ENCODE peak calls at places on chromosomes 4 and X, in six cellular contexts. One of them, this sample, is unnamed.

GRCh38 chr4:69781458-69782418 is 21.3 kb upstream of the SULT1B1 start:
- DNase-seq in stomach: no peak
- DNase-seq in transverse colon: no peak
- DNase-seq in AG04450: no peak
- DNase-seq in neural progenitor cell: no peak
- DNase-seq in CD8-positive, alpha-beta T cell: no peak
- DNase-seq in this sample: no peak

GRCh38 chr4:71711044-71711984 is 72.6 kb downstream of the GC start:
- DNase-seq in CD8-positive, alpha-beta T cell: no peak
- DNase-seq in transverse colon: peak
- DNase-seq in AG04450: no peak
- DNase-seq in neural progenitor cell: no peak
- DNase-seq in stomach: no peak
- DNase-seq in this sample: no peak

GRCh38 chr4:123856689-123857545 is 460.3 kb downstream of the SPRY1 start:
- DNase-seq in CD8-positive, alpha-beta T cell: no peak
- DNase-seq in AG04450: no peak
- DNase-seq in stomach: peak
- DNase-seq in transverse colon: peak
- DNase-seq in neural progenitor cell: peak
- DNase-seq in this sample: no peak

GRCh38 chr4:7498406-7499200 is 63.9 kb upstream of the PSAPL1 start:
- DNase-seq in neural progenitor cell: no peak
- DNase-seq in CD8-positive, alpha-beta T cell: no peak
- DNase-seq in stomach: no peak
- DNase-seq in AG04450: no peak
- DNase-seq in transverse colon: no peak
- DNase-seq in this sample: no peak

GRCh38 chr4:7632971-7633370 is 198.2 kb upstream of the PSAPL1 start:
- DNase-seq in stomach: no peak
- DNase-seq in AG04450: no peak
- DNase-seq in transverse colon: no peak
- DNase-seq in CD8-positive, alpha-beta T cell: no peak
- DNase-seq in neural progenitor cell: no peak
- DNase-seq in this sample: no peak

GRCh38 chrX:8879750-8880149 is 78.6 kb upstream of the FAM9A start:
- DNase-seq in AG04450: no peak
- DNase-seq in CD8-positive, alpha-beta T cell: peak
- DNase-seq in transverse colon: peak
- DNase-seq in stomach: peak
- DNase-seq in neural progenitor cell: peak
- DNase-seq in this sample: peak

GRCh38 chr4:174318829-174319764 is 35.4 kb downstream of the CEP44 start:
- DNase-seq in stomach: no peak
- DNase-seq in AG04450: no peak
- DNase-seq in CD8-positive, alpha-beta T cell: no peak
- DNase-seq in transverse colon: no peak
- DNase-seq in neural progenitor cell: peak
- DNase-seq in this sample: no peak

GRCh38 chr4:174553828-174554227 is 31.5 kb upstream of the HPGD start:
- DNase-seq in AG04450: no peak
- DNase-seq in neural progenitor cell: no peak
- DNase-seq in transverse colon: no peak
- DNase-seq in stomach: no peak
- DNase-seq in CD8-positive, alpha-beta T cell: no peak
- DNase-seq in this sample: peak

GRCh38 chrX:1212532-1212931 is at the start of gene CRLF2:
- DNase-seq in CD8-positive, alpha-beta T cell: peak
- DNase-seq in AG04450: no peak
- DNase-seq in neural progenitor cell: no peak
- DNase-seq in transverse colon: no peak
- DNase-seq in stomach: no peak
- DNase-seq in this sample: no peak

GRCh38 chrX:153600032-153600373 is 1.1 kb upstream of the CCNQ start:
- DNase-seq in stomach: no peak
- DNase-seq in neural progenitor cell: no peak
- DNase-seq in CD8-positive, alpha-beta T cell: no peak
- DNase-seq in AG04450: no peak
- DNase-seq in transverse colon: no peak
- DNase-seq in this sample: no peak

GRCh38 chr4:1767058-1767769 is 25.9 kb upstream of the FGFR3 start:
- DNase-seq in AG04450: no peak
- DNase-seq in stomach: no peak
- DNase-seq in CD8-positive, alpha-beta T cell: no peak
- DNase-seq in transverse colon: no peak
- DNase-seq in neural progenitor cell: peak
- DNase-seq in this sample: no peak

GRCh38 chr4:17781831-17782287 is 438 bp upstream of the FAM184B start:
- DNase-seq in neural progenitor cell: peak
- DNase-seq in CD8-positive, alpha-beta T cell: no peak
- DNase-seq in AG04450: no peak
- DNase-seq in transverse colon: no peak
- DNase-seq in stomach: no peak
- DNase-seq in this sample: no peak

GRCh38 chrX:374566-374965 is 12.1 kb downstream of the PPP2R3B start:
- DNase-seq in CD8-positive, alpha-beta T cell: no peak
- DNase-seq in stomach: no peak
- DNase-seq in neural progenitor cell: no peak
- DNase-seq in transverse colon: no peak
- DNase-seq in AG04450: no peak
- DNase-seq in this sample: peak

GRCh38 chrX:42102586-42103282 is 179.4 kb upstream of the CASK start:
- DNase-seq in neural progenitor cell: no peak
- DNase-seq in transverse colon: no peak
- DNase-seq in stomach: no peak
- DNase-seq in CD8-positive, alpha-beta T cell: no peak
- DNase-seq in AG04450: no peak
- DNase-seq in this sample: no peak

GRCh38 chrX:9610774-9611392 is 146.0 kb downstream of the TBL1X start:
- DNase-seq in AG04450: no peak
- DNase-seq in transverse colon: no peak
- DNase-seq in stomach: no peak
- DNase-seq in neural progenitor cell: no peak
- DNase-seq in CD8-positive, alpha-beta T cell: no peak
- DNase-seq in this sample: peak

GRCh38 chr4:11732155-11732554 is 303.5 kb upstream of the HS3ST1 start:
- DNase-seq in neural progenitor cell: no peak
- DNase-seq in stomach: peak
- DNase-seq in transverse colon: peak
- DNase-seq in CD8-positive, alpha-beta T cell: no peak
- DNase-seq in AG04450: no peak
- DNase-seq in this sample: no peak

GRCh38 chrX:331772-332495 is 13.3 kb upstream of the GTPBP6 start:
- DNase-seq in stomach: no peak
- DNase-seq in neural progenitor cell: no peak
- DNase-seq in transverse colon: no peak
- DNase-seq in AG04450: no peak
- DNase-seq in CD8-positive, alpha-beta T cell: no peak
- DNase-seq in this sample: no peak

GRCh38 chr4:145736241-145736831 is 56.4 kb downstream of the C4orf51 start:
- DNase-seq in stomach: peak
- DNase-seq in CD8-positive, alpha-beta T cell: no peak
- DNase-seq in transverse colon: peak
- DNase-seq in AG04450: no peak
- DNase-seq in neural progenitor cell: no peak
- DNase-seq in this sample: no peak

GRCh38 chrX:132409780-132410556 is 78.9 kb downstream of the MBNL3 start:
- DNase-seq in transverse colon: no peak
- DNase-seq in neural progenitor cell: no peak
- DNase-seq in CD8-positive, alpha-beta T cell: no peak
- DNase-seq in AG04450: no peak
- DNase-seq in stomach: no peak
- DNase-seq in this sample: no peak

GRCh38 chr4:147924604-147925412 is 192.9 kb downstream of the ARHGAP10 start:
- DNase-seq in CD8-positive, alpha-beta T cell: no peak
- DNase-seq in neural progenitor cell: peak
- DNase-seq in AG04450: no peak
- DNase-seq in transverse colon: peak
- DNase-seq in stomach: peak
- DNase-seq in this sample: peak

GRCh38 chr4:39528056-39528465 is 822 bp upstream of the UGDH start:
- DNase-seq in stomach: no peak
- DNase-seq in CD8-positive, alpha-beta T cell: no peak
- DNase-seq in transverse colon: no peak
- DNase-seq in AG04450: peak
- DNase-seq in neural progenitor cell: no peak
- DNase-seq in this sample: peak

GRCh38 chr4:2290974-2291704 is 29.2 kb upstream of the MXD4 start:
- DNase-seq in transverse colon: peak
- DNase-seq in CD8-positive, alpha-beta T cell: peak
- DNase-seq in neural progenitor cell: no peak
- DNase-seq in AG04450: no peak
- DNase-seq in stomach: peak
- DNase-seq in this sample: no peak

GRCh38 chr4:85113706-85114105 is 147.2 kb upstream of the WDFY3 start:
- DNase-seq in transverse colon: no peak
- DNase-seq in stomach: no peak
- DNase-seq in CD8-positive, alpha-beta T cell: no peak
- DNase-seq in AG04450: no peak
- DNase-seq in neural progenitor cell: no peak
- DNase-seq in this sample: no peak

GRCh38 chr4:111698361-111698760 is 446.9 kb upstream of the FAM241A start:
- DNase-seq in neural progenitor cell: no peak
- DNase-seq in stomach: no peak
- DNase-seq in AG04450: no peak
- DNase-seq in CD8-positive, alpha-beta T cell: no peak
- DNase-seq in transverse colon: no peak
- DNase-seq in this sample: no peak

GRCh38 chrX:44946771-44947170 is 73.8 kb downstream of the KDM6A start:
- DNase-seq in neural progenitor cell: no peak
- DNase-seq in CD8-positive, alpha-beta T cell: no peak
- DNase-seq in stomach: no peak
- DNase-seq in transverse colon: no peak
- DNase-seq in AG04450: no peak
- DNase-seq in this sample: no peak

GRCh38 chr4:131001371-131001770 is 1905.4 kb downstream of the C4orf33 start:
- DNase-seq in CD8-positive, alpha-beta T cell: no peak
- DNase-seq in transverse colon: no peak
- DNase-seq in AG04450: no peak
- DNase-seq in neural progenitor cell: no peak
- DNase-seq in stomach: no peak
- DNase-seq in this sample: peak

GRCh38 chr4:56106180-56106579 is 157.4 kb downstream of the CEP135 start:
- DNase-seq in stomach: no peak
- DNase-seq in AG04450: no peak
- DNase-seq in CD8-positive, alpha-beta T cell: no peak
- DNase-seq in transverse colon: no peak
- DNase-seq in neural progenitor cell: no peak
- DNase-seq in this sample: no peak
- H3K27ac ChIP-seq in stomach: no peak
- H3K27ac ChIP-seq in AG04450: no peak
- H3K27ac ChIP-seq in CD8-positive, alpha-beta T cell: no peak
- H3K27ac ChIP-seq in transverse colon: no peak
- H3K27ac ChIP-seq in neural progenitor cell: peak
- H3K27ac ChIP-seq in this sample: no peak

GRCh38 chr4:16021804-16022560 is 59.0 kb upstream of the FGFBP2 start:
- DNase-seq in AG04450: no peak
- DNase-seq in transverse colon: no peak
- DNase-seq in neural progenitor cell: no peak
- DNase-seq in stomach: no peak
- DNase-seq in CD8-positive, alpha-beta T cell: no peak
- DNase-seq in this sample: no peak
- TF ChIP-seq CTCF in AG04450: no peak
- TF ChIP-seq CTCF in transverse colon: no peak
- TF ChIP-seq CTCF in neural progenitor cell: no peak
- TF ChIP-seq CTCF in stomach: no peak
- TF ChIP-seq CTCF in CD8-positive, alpha-beta T cell: no peak
- TF ChIP-seq CTCF in this sample: no peak

GRCh38 chr4:101983835-101984234 is 193.3 kb downstream of the BANK1 start:
- DNase-seq in CD8-positive, alpha-beta T cell: no peak
- DNase-seq in transverse colon: no peak
- DNase-seq in AG04450: no peak
- DNase-seq in stomach: no peak
- DNase-seq in neural progenitor cell: no peak
- DNase-seq in this sample: no peak

GRCh38 chr4:101987623-101988243 is 197.2 kb downstream of the BANK1 start:
- DNase-seq in CD8-positive, alpha-beta T cell: no peak
- DNase-seq in stomach: no peak
- DNase-seq in AG04450: no peak
- DNase-seq in neural progenitor cell: no peak
- DNase-seq in transverse colon: no peak
- DNase-seq in this sample: no peak

GRCh38 chr4:101977096-101977495 is 186.6 kb downstream of the BANK1 start:
- DNase-seq in stomach: no peak
- DNase-seq in AG04450: peak
- DNase-seq in neural progenitor cell: no peak
- DNase-seq in CD8-positive, alpha-beta T cell: no peak
- DNase-seq in transverse colon: no peak
- DNase-seq in this sample: peak

GRCh38 chr4:101981756-101982155 is 191.2 kb downstream of the BANK1 start:
- DNase-seq in AG04450: no peak
- DNase-seq in transverse colon: no peak
- DNase-seq in neural progenitor cell: peak
- DNase-seq in stomach: no peak
- DNase-seq in CD8-positive, alpha-beta T cell: no peak
- DNase-seq in this sample: peak
- H3K27ac ChIP-seq in AG04450: no peak
- H3K27ac ChIP-seq in transverse colon: no peak
- H3K27ac ChIP-seq in neural progenitor cell: no peak
- H3K27ac ChIP-seq in stomach: no peak
- H3K27ac ChIP-seq in CD8-positive, alpha-beta T cell: no peak
- H3K27ac ChIP-seq in this sample: no peak

GRCh38 chr4:61428950-61429349 is 228.8 kb downstream of the ADGRL3 start:
- DNase-seq in CD8-positive, alpha-beta T cell: no peak
- DNase-seq in AG04450: no peak
- DNase-seq in transverse colon: no peak
- DNase-seq in stomach: no peak
- DNase-seq in neural progenitor cell: no peak
- DNase-seq in this sample: no peak

GRCh38 chr4:61425315-61425714 is 225.2 kb downstream of the ADGRL3 start:
- DNase-seq in AG04450: no peak
- DNase-seq in transverse colon: no peak
- DNase-seq in stomach: no peak
- DNase-seq in CD8-positive, alpha-beta T cell: no peak
- DNase-seq in neural progenitor cell: no peak
- DNase-seq in this sample: peak

GRCh38 chr4:61427818-61428495 is 227.8 kb downstream of the ADGRL3 start:
- DNase-seq in AG04450: no peak
- DNase-seq in stomach: no peak
- DNase-seq in neural progenitor cell: no peak
- DNase-seq in CD8-positive, alpha-beta T cell: no peak
- DNase-seq in transverse colon: no peak
- DNase-seq in this sample: no peak

GRCh38 chr4:61427099-61427817 is 227.1 kb downstream of the ADGRL3 start:
- DNase-seq in transverse colon: no peak
- DNase-seq in AG04450: no peak
- DNase-seq in stomach: no peak
- DNase-seq in CD8-positive, alpha-beta T cell: no peak
- DNase-seq in neural progenitor cell: no peak
- DNase-seq in this sample: peak

DNA sequence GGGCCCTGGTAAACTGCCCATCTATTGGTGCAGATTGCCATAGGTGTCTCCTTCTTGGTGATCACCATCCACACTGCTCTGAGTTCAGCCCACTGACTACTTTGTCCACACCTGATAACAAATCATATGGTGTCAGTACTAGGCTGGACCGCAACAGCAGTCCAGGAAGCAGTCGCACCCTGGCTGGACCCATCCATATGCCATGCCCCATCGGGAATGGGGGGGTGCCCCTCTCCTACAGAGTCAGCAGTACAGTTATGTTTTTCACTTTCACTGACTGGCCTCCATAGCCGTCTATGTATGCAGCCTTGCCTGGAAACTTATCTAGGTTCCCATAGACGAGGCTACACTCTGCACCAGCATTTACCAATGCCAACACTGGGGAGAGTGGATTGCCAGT is 226.1 kb downstream of the ADGRL3 start:
- DNase-seq in stomach: no peak
- DNase-seq in transverse colon: no peak
- DNase-seq in neural progenitor cell: no peak
- DNase-seq in AG04450: no peak
- DNase-seq in CD8-positive, alpha-beta T cell: no peak
- DNase-seq in this sample: no peak
- TF ChIP-seq CTCF in stomach: no peak
- TF ChIP-seq CTCF in transverse colon: no peak
- TF ChIP-seq CTCF in neural progenitor cell: no peak
- TF ChIP-seq CTCF in AG04450: no peak
- TF ChIP-seq CTCF in CD8-positive, alpha-beta T cell: no peak
- TF ChIP-seq CTCF in this sample: no peak